ENCODE peak calls at places on chromosomes 1 and 21, in eight cellular contexts. Y is suprapubic skin; A is lower lobe of right lung; R is stomach; N is effector memory CD4-positive, alpha-beta T cell; C is prostate gland; O is sigmoid colon; J is CD8-positive, alpha-beta T cell. W is an unnamed sample.

GRCh38 chr1:67700692-67701410 is 15.8 kb downstream of the GADD45A start:
- DNase-seq in Y (no peak), A (no peak), R (no peak), N (no peak), C (no peak), O (no peak), J (no peak), W (no peak)

GRCh38 chr1:236416165-236416564 is 22.1 kb downstream of the EDARADD start:
- DNase-seq in Y (no peak), A (no peak), R (no peak), N (peak; percentile 17), C (no peak), O (no peak), J (peak; percentile 55), W (peak; percentile 8)

GRCh38 chr1:68197891-68198290 is 34.4 kb downstream of the WLS start:
- DNase-seq in Y (no peak), A (no peak), R (no peak), N (no peak), C (peak; percentile 29), O (no peak), J (no peak), W (no peak)

GRCh38 chr21:23496729-23497128 is 2110.6 kb downstream of the MRPL39 start:
- DNase-seq in Y (no peak), A (no peak), R (no peak), N (no peak), C (no peak), O (no peak), J (no peak), W (no peak)

GRCh38 chr1:31723828-31724359 is 20.1 kb upstream of the COL16A1 start:
- DNase-seq in Y (no peak), A (peak; percentile 72), R (peak; percentile 74), N (no peak), C (peak; percentile 46), O (no peak), J (no peak), W (no peak)

GRCh38 chr1:65065535-65066378 is 82.2 kb upstream of the AK4 start:
- DNase-seq in Y (no peak), A (peak; percentile 55), R (peak; percentile 54), N (no peak), C (peak; percentile 45), O (no peak), J (peak; percentile 50), W (peak; percentile 68)

GRCh38 chr1:223716302-223716862 is 4.0 kb downstream of the CAPN2 start:
- DNase-seq in Y (no peak), A (peak; percentile 54), R (no peak), N (peak; percentile 38), C (no peak), O (no peak), J (peak; percentile 78), W (no peak)

GRCh38 chr1:168637350-168637991 is 61.1 kb downstream of the XCL1 start:
- DNase-seq in Y (no peak), A (no peak), R (no peak), N (no peak), C (no peak), O (no peak), J (no peak), W (no peak)

GRCh38 chr1:21560916-21561638 is 51.9 kb downstream of the ALPL start:
- DNase-seq in Y (no peak), A (no peak), R (no peak), N (no peak), C (no peak), O (no peak), J (no peak), W (no peak)

GRCh38 chr1:230265200-230266115 is 160.7 kb downstream of the PGBD5 start:
- DNase-seq in Y (peak; percentile 65), A (no peak), R (no peak), N (no peak), C (no peak), O (no peak), J (no peak), W (peak; percentile 21)

GRCh38 chr1:182237329-182237728 is 154.3 kb downstream of the GLUL start:
- DNase-seq in Y (no peak), A (no peak), R (no peak), N (no peak), C (no peak), O (no peak), J (no peak), W (peak; percentile 62)

GRCh38 chr1:50970927-50971582 is 1.0 kb downstream of the CDKN2C start:
- DNase-seq in Y (no peak), A (no peak), R (no peak), N (no peak), C (no peak), O (no peak), J (no peak), W (no peak)

GRCh38 chr1:201036188-201036834 is 12.8 kb upstream of the KIF21B start:
- DNase-seq in Y (no peak), A (no peak), R (no peak), N (no peak), C (no peak), O (no peak), J (no peak), W (peak; percentile 4)

GRCh38 chr1:52677407-52677806 is 20.7 kb downstream of the COA7 start:
- DNase-seq in Y (no peak), A (no peak), R (peak; percentile 50), N (no peak), C (no peak), O (no peak), J (no peak), W (peak; percentile 62)

GRCh38 chr1:52676249-52676903 is 21.8 kb downstream of the COA7 start:
- DNase-seq in Y (no peak), A (peak; percentile 62), R (peak; percentile 29), N (no peak), C (no peak), O (peak; percentile 81), J (no peak), W (peak; percentile 51)

GRCh38 chr1:52683367-52683940 is 14.7 kb downstream of the COA7 start:
- DNase-seq in Y (no peak), A (no peak), R (no peak), N (no peak), C (no peak), O (no peak), J (no peak), W (no peak)

GRCh38 chr1:52678961-52679897 is 18.9 kb downstream of the COA7 start:
- DNase-seq in Y (no peak), A (no peak), R (no peak), N (no peak), C (no peak), O (no peak), J (no peak), W (no peak)

GRCh38 chr1:52680353-52680752 is 17.8 kb downstream of the COA7 start:
- DNase-seq in Y (no peak), A (no peak), R (no peak), N (no peak), C (no peak), O (no peak), J (no peak), W (peak; percentile 8)
- H3K27ac ChIP-seq in Y (no peak overlapping the region), A (no peak overlapping the region), R (no peak overlapping the region), N (no peak overlapping the region), C (no peak overlapping the region), O (no peak overlapping the region), J (no peak overlapping the region), W (no peak overlapping the region)

GRCh38 chr1:159141584-159142518 is 29.6 kb upstream of the CADM3 start:
- DNase-seq in Y (no peak), A (no peak), R (no peak), N (no peak), C (no peak), O (no peak), J (no peak), W (no peak)
- H3K27ac ChIP-seq in Y (no peak overlapping the region), A (no peak overlapping the region), R (no peak overlapping the region), N (no peak overlapping the region), C (no peak overlapping the region), O (no peak overlapping the region), J (no peak overlapping the region), W (no peak overlapping the region)

GRCh38 chr21:21010228-21010627 is 12.0 kb downstream of the NCAM2 start:
- DNase-seq in Y (no peak), A (no peak), R (no peak), N (no peak), C (no peak), O (no peak), J (no peak), W (no peak)

GRCh38 chr21:21010698-21011097 is 12.5 kb downstream of the NCAM2 start:
- DNase-seq in Y (no peak), A (no peak), R (no peak), N (no peak), C (no peak), O (no peak), J (no peak), W (no peak)

GRCh38 chr21:21003701-21004100 is 5.5 kb downstream of the NCAM2 start:
- DNase-seq in Y (no peak), A (no peak), R (no peak), N (no peak), C (no peak), O (no peak), J (no peak), W (no peak)

GRCh38 chr21:21002137-21002536 is 3.9 kb downstream of the NCAM2 start:
- DNase-seq in Y (no peak), A (no peak), R (no peak), N (no peak), C (no peak), O (no peak), J (no peak), W (no peak)

DNA sequence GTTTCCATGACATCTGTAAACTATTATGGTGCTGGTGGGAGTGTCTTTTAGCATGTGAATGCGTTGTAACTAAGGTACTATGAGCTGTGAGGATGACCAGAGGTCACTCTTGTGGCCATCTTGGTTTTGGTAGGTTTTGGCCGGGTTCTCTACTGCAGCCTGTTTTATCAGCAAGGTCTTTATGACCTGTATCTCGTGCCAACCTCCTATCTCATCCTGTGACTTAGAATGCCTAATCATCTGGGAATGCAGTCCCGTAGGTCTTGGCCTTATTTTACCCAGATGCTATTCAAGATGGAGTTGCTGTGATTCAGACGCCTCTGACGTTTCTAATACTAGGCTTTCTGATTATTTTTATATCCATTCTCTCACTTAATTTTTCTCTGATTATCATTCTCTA is 9.4 kb downstream of the NCAM2 start:
- DNase-seq in Y (no peak), A (no peak), R (no peak), N (no peak), C (no peak), O (no peak), J (no peak), W (no peak)
- H3K27ac ChIP-seq in Y (no peak overlapping the region), A (no peak overlapping the region), R (no peak overlapping the region), N (no peak overlapping the region), C (no peak overlapping the region), O (no peak overlapping the region), J (no peak overlapping the region), W (no peak overlapping the region)

DNA sequence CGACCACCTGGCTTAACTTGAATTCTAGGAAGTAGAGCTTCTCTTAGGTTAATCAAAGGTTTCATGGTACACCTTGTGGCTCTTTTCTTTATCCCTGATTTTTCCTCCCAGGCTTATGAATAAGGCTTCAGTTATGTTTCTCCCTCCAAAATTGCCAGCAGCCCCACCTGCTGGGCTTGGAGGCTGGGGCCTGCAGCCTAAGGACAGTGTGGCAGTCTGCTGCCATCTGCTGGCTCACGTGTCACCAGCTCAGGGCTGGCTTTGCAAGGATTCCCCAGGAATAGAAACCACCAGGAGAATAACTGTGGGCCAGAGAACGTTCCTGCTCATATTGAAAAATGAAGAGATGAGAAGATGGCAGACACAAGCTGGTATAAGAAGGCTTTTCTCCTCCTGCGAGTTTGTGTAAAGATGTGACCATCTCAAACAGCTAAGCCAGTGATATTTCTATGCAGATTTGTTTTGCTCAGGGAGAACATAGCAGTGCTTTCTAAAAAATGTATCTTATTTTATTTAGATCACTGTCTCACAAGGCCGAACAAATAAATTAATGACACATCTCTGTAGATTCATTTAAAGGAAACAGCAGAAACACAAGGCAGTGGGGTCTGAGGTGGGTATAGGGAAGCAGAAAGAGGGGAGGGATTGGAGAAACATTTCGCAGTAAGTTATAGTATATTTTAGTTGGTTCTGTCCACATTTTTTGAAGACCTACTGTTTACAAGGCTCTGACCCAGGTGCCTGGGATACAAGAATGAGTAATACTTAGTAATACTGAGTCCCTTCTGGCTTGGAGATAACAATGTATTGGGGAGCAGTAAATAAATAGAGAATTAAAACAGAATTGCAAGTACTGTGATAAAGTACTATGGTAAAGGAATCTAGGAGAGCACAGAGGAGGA is 291.1 kb upstream of the SGIP1 start:
- DNase-seq in Y (peak; percentile 86), A (peak; percentile 83), R (peak; percentile 91), N (peak; percentile 48), C (peak; percentile 84), O (peak; percentile 95), J (peak; percentile 79), W (peak; percentile 88)
- H3K27ac ChIP-seq in Y (no peak overlapping the region), A (no peak overlapping the region), R (no peak overlapping the region), N (no peak overlapping the region), C (no peak overlapping the region), O (no peak overlapping the region), J (no peak overlapping the region), W (no peak overlapping the region)

W was measured in right lobe of liver.